ENCODE peak calls at places on chromosomes 6 and 20, in seven cellular contexts. N is CD4-positive, alpha-beta T cell; L is activated naive CD4-positive, alpha-beta T cell; V is stimulated activated CD4-positive, alpha-beta T cell treated with anti-CD3 and anti-CD28 coated beads, Interleukin-1b, Interleukin-23, amount 100 ng/mL, for 1 hour; I is activated CD4-positive, alpha-beta T cell treated with anti-CD3 and anti-CD28 coated beads, Interleukin-2, amount 10 ng/mL, durations not matched to agents 7 days and 5 days; B is CD8-positive, alpha-beta memory T cell; Y is posterior cingulate gyrus. J is an unnamed sample.

GRCh38 chr6:153044295-153044694 is 41.8 kb upstream of the MTRF1L start:
- DNase-seq in N (no peak), L (no peak), V (no peak), I (no peak), B (no peak), Y (no peak), J (no peak)

GRCh38 chr20:12086359-12086758 is 168.7 kb downstream of the BTBD3 start:
- DNase-seq in N (no peak), L (no peak), V (no peak), I (no peak), B (no peak), Y (no peak), J (no peak)

GRCh38 chr6:1384549-1385128 is 4.7 kb upstream of the FOXF2 start:
- DNase-seq in N (no peak), L (no peak), V (no peak), I (no peak), B (no peak), Y (peak), J (no peak)

GRCh38 chr6:158018851-158019361 is 37.2 kb downstream of the SYNJ2 start:
- DNase-seq in N (no peak), L (no peak), V (no peak), I (no peak), B (no peak), Y (peak), J (no peak)

GRCh38 chr20:57467742-57468141 is 57.2 kb downstream of the CTCFL start:
- DNase-seq in N (no peak), L (no peak), V (no peak), I (no peak), B (no peak), Y (peak), J (no peak)

GRCh38 chr6:70282906-70283461 is 19.9 kb downstream of the COL9A1 start:
- DNase-seq in N (no peak), L (no peak), V (no peak), I (no peak), B (no peak), Y (peak), J (no peak)

GRCh38 chr6:24571361-24571760 is 74.6 kb downstream of the KIAA0319 start:
- DNase-seq in N (no peak), L (no peak), V (no peak), I (no peak), B (no peak), Y (no peak), J (no peak)

GRCh38 chr20:40431611-40432010 is 257.4 kb downstream of the MAFB start:
- DNase-seq in N (no peak), L (no peak), V (no peak), I (no peak), B (no peak), Y (no peak), J (no peak)

GRCh38 chr20:54506643-54507042 is 31.2 kb downstream of the DOK5 start:
- DNase-seq in N (no peak), L (no peak), V (no peak), I (no peak), B (no peak), Y (no peak), J (no peak)

GRCh38 chr6:35087361-35088280 is 53.5 kb downstream of the TCP11 start:
- DNase-seq in N (no peak), L (no peak), V (no peak), I (no peak), B (no peak), Y (peak), J (no peak)

GRCh38 chr6:52555531-52556228 is 21.2 kb downstream of the TRAM2 start:
- DNase-seq in N (no peak), L (no peak), V (no peak), I (no peak), B (no peak), Y (no peak), J (no peak)

GRCh38 chr20:64106981-64107735 is at the start of gene NPBWR2:
- DNase-seq in N (no peak), L (no peak), V (no peak), I (no peak), B (no peak), Y (peak), J (no peak)

GRCh38 chr6:11194399-11195274 is 37.8 kb downstream of the NEDD9 start:
- DNase-seq in N (no peak), L (no peak), V (no peak), I (no peak), B (no peak), Y (no peak), J (no peak)

GRCh38 chr20:13028001-13028400 is 19.2 kb downstream of the SPTLC3 start:
- DNase-seq in N (no peak), L (no peak), V (no peak), I (no peak), B (no peak), Y (no peak), J (no peak)

GRCh38 chr6:146315321-146316254 is 228.0 kb upstream of the RAB32 start:
- DNase-seq in N (no peak), L (no peak), V (no peak), I (no peak), B (no peak), Y (no peak), J (no peak)

GRCh38 chr6:51866867-51867266 is 220.5 kb downstream of the PKHD1 start:
- DNase-seq in N (no peak), L (no peak), V (no peak), I (no peak), B (no peak), Y (no peak), J (no peak)

GRCh38 chr6:128346569-128346968 is 173.8 kb downstream of the PTPRK start:
- DNase-seq in N (no peak), L (no peak), V (no peak), I (no peak), B (no peak), Y (no peak), J (no peak)

GRCh38 chr6:161696828-161697227 is 423.0 kb upstream of the AGPAT4 start:
- DNase-seq in N (no peak), L (no peak), V (no peak), I (no peak), B (no peak), Y (no peak), J (no peak)

GRCh38 chr6:165205632-165206031 is 103.8 kb downstream of the C6orf118 start:
- DNase-seq in N (no peak), L (no peak), V (no peak), I (no peak), B (no peak), Y (no peak), J (no peak)

GRCh38 chr6:40563111-40563510 is 24.1 kb downstream of the LRFN2 start:
- DNase-seq in N (no peak), L (no peak), V (no peak), I (no peak), B (no peak), Y (peak), J (no peak)

GRCh38 chr6:149483849-149484635 is 772 bp downstream of the ZC3H12D start:
- DNase-seq in N (no peak), L (no peak), V (no peak), I (no peak), B (no peak), Y (no peak), J (no peak)

GRCh38 chr20:21522479-21523397 is 8.9 kb upstream of the NKX2-2 start:
- DNase-seq in N (no peak), L (no peak), V (no peak), I (no peak), B (no peak), Y (peak), J (no peak)

GRCh38 chr6:137036566-137037300 is 8.0 kb downstream of the IL20RA start:
- DNase-seq in N (no peak), L (no peak), V (no peak), I (no peak), B (no peak), Y (no peak), J (no peak)

GRCh38 chr6:13194852-13195251 is 133.5 kb downstream of the TBC1D7 start:
- DNase-seq in N (no peak), L (no peak), V (no peak), I (no peak), B (no peak), Y (peak), J (no peak)

GRCh38 chr20:4817230-4817671 is 95.5 kb downstream of the PRND start:
- DNase-seq in N (no peak), L (no peak), V (no peak), I (no peak), B (no peak), Y (peak), J (no peak)

GRCh38 chr20:21301940-21302644 is 1.0 kb upstream of the XRN2 start:
- DNase-seq in N (no peak), L (no peak), V (no peak), I (no peak), B (no peak), Y (no peak), J (no peak)

GRCh38 chr6:100202417-100203194 is 208.6 kb upstream of the MCHR2 start:
- DNase-seq in N (no peak), L (no peak), V (no peak), I (no peak), B (no peak), Y (no peak), J (no peak)

GRCh38 chr20:53609501-53610445 is 16.1 kb upstream of the ZNF217 start:
- DNase-seq in N (peak), L (peak), V (peak), I (peak), B (peak), Y (no peak), J (peak)

GRCh38 chr20:23046431-23046830 is 3.0 kb downstream of the THBD start:
- DNase-seq in N (no peak), L (no peak), V (no peak), I (no peak), B (no peak), Y (no peak), J (no peak)

GRCh38 chr20:4509825-4510522 is 211.7 kb upstream of the PRND start:
- DNase-seq in N (no peak), L (no peak), V (no peak), I (no peak), B (no peak), Y (no peak), J (no peak)

GRCh38 chr20:22403860-22404608 is 180.3 kb downstream of the FOXA2 start:
- DNase-seq in N (no peak), L (no peak), V (no peak), I (no peak), B (no peak), Y (no peak), J (no peak)

GRCh38 chr6:79536615-79536968 is 638 bp downstream of the LCA5 start:
- DNase-seq in N (no peak), L (no peak), V (no peak), I (no peak), B (no peak), Y (no peak), J (no peak)

GRCh38 chr6:11828185-11828897 is 49.7 kb upstream of the ADTRP start:
- DNase-seq in N (no peak), L (no peak), V (no peak), I (no peak), B (no peak), Y (no peak), J (no peak)

GRCh38 chr20:44776977-44777376 is 31.3 kb downstream of the KCNK15 start:
- DNase-seq in N (no peak), L (no peak), V (no peak), I (peak), B (no peak), Y (no peak), J (peak)

GRCh38 chr6:166529571-166529970 is 56.9 kb downstream of the RAMACL start:
- DNase-seq in N (no peak), L (no peak), V (no peak), I (no peak), B (no peak), Y (no peak), J (no peak)

GRCh38 chr6:16760536-16761468 is at the start of gene ATXN1:
- DNase-seq in N (peak), L (peak), V (no peak), I (peak), B (peak), Y (peak), J (no peak)

GRCh38 chr6:297571-298232 is 5.4 kb downstream of the DUSP22 start:
- DNase-seq in N (no peak), L (no peak), V (no peak), I (no peak), B (no peak), Y (no peak), J (no peak)

J was measured in Jurkat, Clone E6-1.